ENCODE peak calls at places on chromosomes 6 and 20, in five cellular contexts. O is cerebellum; F is stimulated activated naive CD8-positive, alpha-beta T cell treated with anti-CD3 and anti-CD28 coated beads, Interleukin-15, Interleukin-2, amounts not matched to agents 100 U/mL and 50 U/mL, for 24 hours; Z is RWPE1; S is ACHN. T is an unnamed sample.

GRCh38 chr6:16731503-16732018 is 29.7 kb downstream of the ATXN1 start:
- DNase-seq in O (no peak), S (no peak), Z (no peak), F (peak), T (no peak)

GRCh38 chr20:43700627-43701026 is 26.2 kb downstream of the GTSF1L start:
- DNase-seq in Z (no peak), S (no peak), O (no peak), F (no peak), T (no peak)

GRCh38 chr20:64063389-64064144 is 569 bp downstream of the TCEA2 start:
- DNase-seq in S (no peak), Z (no peak), F (peak), O (no peak), T (no peak)

GRCh38 chr6:118403036-118403435 is 145.1 kb upstream of the PLN start:
- DNase-seq in S (no peak), F (no peak), Z (no peak), O (no peak), T (no peak)

GRCh38 chr20:62737271-62737761 is 28.7 kb downstream of the NTSR1 start:
- DNase-seq in S (no peak), O (no peak), Z (no peak), F (no peak), T (no peak)

GRCh38 chr6:7145269-7146078 is 37.7 kb downstream of the RREB1 start:
- DNase-seq in F (no peak), Z (no peak), S (no peak), O (no peak), T (no peak)

GRCh38 chr6:47241742-47242482 is 67.8 kb downstream of the TNFRSF21 start:
- DNase-seq in Z (no peak), O (peak), S (no peak), F (no peak), T (peak)

GRCh38 chr20:2357114-2357513 is 23.6 kb upstream of the TGM6 start:
- DNase-seq in O (no peak), S (no peak), Z (peak), F (no peak), T (no peak)

GRCh38 chr6:156563710-156564109 is 213.5 kb upstream of the ARID1B start:
- DNase-seq in O (no peak), S (no peak), Z (no peak), F (no peak), T (no peak)

GRCh38 chr6:141498980-141499379 is 633.7 kb upstream of the GJE1 start:
- DNase-seq in O (no peak), S (no peak), F (no peak), Z (no peak), T (no peak)

GRCh38 chr20:49452011-49452482 is 30.4 kb downstream of the KCNB1 start:
- DNase-seq in O (peak), F (no peak), S (no peak), Z (peak), T (peak)

GRCh38 chr6:117188627-117189201 is 76.6 kb upstream of the VGLL2 start:
- DNase-seq in F (no peak), O (no peak), Z (no peak), S (peak), T (no peak)

GRCh38 chr6:109783245-109783990 is 92.3 kb downstream of the FIG4 start:
- DNase-seq in F (no peak), S (no peak), Z (no peak), O (no peak), T (no peak)

GRCh38 chr6:165091121-165091785 is 218.2 kb downstream of the C6orf118 start:
- DNase-seq in Z (no peak), O (no peak), S (no peak), F (no peak), T (no peak)